ENCODE peak calls at places on chromosome 6, in seven cellular contexts. One of them, this sample, is unnamed.

GRCh38 chr6:53741417-53741816 is 53.4 kb upstream of the LRRC1 start:
- DNase-seq in heart left ventricle: no peak
- DNase-seq in Calu3: no peak
- DNase-seq in upper lobe of right lung: no peak
- DNase-seq in left ventricle myocardium inferior: no peak
- DNase-seq in OCI-LY7: no peak
- DNase-seq in lung: no peak
- DNase-seq in this sample: no peak

GRCh38 chr6:68049562-68049961 is 585.5 kb upstream of the ADGRB3 start:
- DNase-seq in heart left ventricle: no peak
- DNase-seq in Calu3: no peak
- DNase-seq in upper lobe of right lung: no peak
- DNase-seq in left ventricle myocardium inferior: no peak
- DNase-seq in OCI-LY7: no peak
- DNase-seq in lung: no peak
- DNase-seq in this sample: no peak

GRCh38 chr6:111087871-111088667 is 766 bp downstream of the SLC16A10 start:
- DNase-seq in heart left ventricle: no peak
- DNase-seq in Calu3: peak; percentile 31
- DNase-seq in upper lobe of right lung: peak; percentile 71
- DNase-seq in left ventricle myocardium inferior: peak; percentile 19
- DNase-seq in OCI-LY7: no peak
- DNase-seq in lung: peak; percentile 33
- DNase-seq in this sample: peak; percentile 57

GRCh38 chr6:144064402-144064830 is 31.0 kb downstream of the SF3B5 start:
- DNase-seq in heart left ventricle: peak; percentile 36
- DNase-seq in Calu3: peak; percentile 7
- DNase-seq in upper lobe of right lung: peak; percentile 84
- DNase-seq in left ventricle myocardium inferior: peak; percentile 31
- DNase-seq in OCI-LY7: peak; percentile 49
- DNase-seq in lung: peak; percentile 42
- DNase-seq in this sample: peak; percentile 69

GRCh38 chr6:122553697-122554096 is 56.5 kb upstream of the PKIB start:
- DNase-seq in heart left ventricle: no peak
- DNase-seq in Calu3: no peak
- DNase-seq in upper lobe of right lung: no peak
- DNase-seq in left ventricle myocardium inferior: no peak
- DNase-seq in OCI-LY7: no peak
- DNase-seq in lung: no peak
- DNase-seq in this sample: no peak

GRCh38 chr6:125640441-125641150 is 108.8 kb upstream of the HEY2 start:
- DNase-seq in heart left ventricle: no peak
- DNase-seq in Calu3: no peak
- DNase-seq in upper lobe of right lung: no peak
- DNase-seq in left ventricle myocardium inferior: no peak
- DNase-seq in OCI-LY7: no peak
- DNase-seq in lung: no peak
- DNase-seq in this sample: no peak

GRCh38 chr6:30568245-30568644 is 3.0 kb upstream of the ABCF1 start:
- DNase-seq in heart left ventricle: no peak
- DNase-seq in Calu3: peak; percentile 49
- DNase-seq in upper lobe of right lung: no peak
- DNase-seq in left ventricle myocardium inferior: no peak
- DNase-seq in OCI-LY7: no peak
- DNase-seq in lung: no peak
- DNase-seq in this sample: no peak

GRCh38 chr6:122838060-122838780 is 49.2 kb downstream of the SMPDL3A start:
- DNase-seq in heart left ventricle: no peak
- DNase-seq in Calu3: no peak
- DNase-seq in upper lobe of right lung: no peak
- DNase-seq in left ventricle myocardium inferior: no peak
- DNase-seq in OCI-LY7: no peak
- DNase-seq in lung: no peak
- DNase-seq in this sample: no peak

GRCh38 chr6:91155129-91155528 is 568.3 kb upstream of the MAP3K7 start:
- DNase-seq in heart left ventricle: no peak
- DNase-seq in Calu3: no peak
- DNase-seq in upper lobe of right lung: no peak
- DNase-seq in left ventricle myocardium inferior: no peak
- DNase-seq in OCI-LY7: no peak
- DNase-seq in lung: no peak
- DNase-seq in this sample: no peak

GRCh38 chr6:138372711-138373463 is 4.8 kb upstream of the SMIM28 start:
- DNase-seq in heart left ventricle: no peak
- DNase-seq in Calu3: no peak
- DNase-seq in upper lobe of right lung: no peak
- DNase-seq in left ventricle myocardium inferior: no peak
- DNase-seq in OCI-LY7: no peak
- DNase-seq in lung: no peak
- DNase-seq in this sample: no peak

GRCh38 chr6:48048460-48049146 is 62.4 kb downstream of the PTCHD4 start:
- DNase-seq in heart left ventricle: no peak
- DNase-seq in Calu3: no peak
- DNase-seq in upper lobe of right lung: no peak
- DNase-seq in left ventricle myocardium inferior: no peak
- DNase-seq in OCI-LY7: no peak
- DNase-seq in lung: no peak
- DNase-seq in this sample: no peak

GRCh38 chr6:9140861-9141534 is 705.7 kb upstream of the SLC35B3 start:
- DNase-seq in heart left ventricle: no peak
- DNase-seq in Calu3: no peak
- DNase-seq in upper lobe of right lung: no peak
- DNase-seq in left ventricle myocardium inferior: no peak
- DNase-seq in OCI-LY7: no peak
- DNase-seq in lung: no peak
- DNase-seq in this sample: no peak

GRCh38 chr6:2853766-2854393 is 12.2 kb upstream of the SERPINB1 start:
- DNase-seq in heart left ventricle: no peak
- DNase-seq in Calu3: peak; percentile 73
- DNase-seq in upper lobe of right lung: no peak
- DNase-seq in left ventricle myocardium inferior: no peak
- DNase-seq in OCI-LY7: peak; percentile 70
- DNase-seq in lung: no peak
- DNase-seq in this sample: peak; percentile 52

GRCh38 chr6:42453027-42453648 is 1.4 kb upstream of the TRERF1 start:
- DNase-seq in heart left ventricle: peak; percentile 93
- DNase-seq in Calu3: peak; percentile 88
- DNase-seq in upper lobe of right lung: peak; percentile 87
- DNase-seq in left ventricle myocardium inferior: peak; percentile 90
- DNase-seq in OCI-LY7: peak; percentile 88
- DNase-seq in lung: peak; percentile 78
- DNase-seq in this sample: peak; percentile 93

GRCh38 chr6:122289721-122290501 is 109.5 kb upstream of the HSF2 start:
- DNase-seq in heart left ventricle: no peak
- DNase-seq in Calu3: peak; percentile 11
- DNase-seq in upper lobe of right lung: no peak
- DNase-seq in left ventricle myocardium inferior: no peak
- DNase-seq in OCI-LY7: no peak
- DNase-seq in lung: no peak
- DNase-seq in this sample: no peak

GRCh38 chr6:112881027-112881426 is 533.9 kb downstream of the RFPL4B start:
- DNase-seq in heart left ventricle: no peak
- DNase-seq in Calu3: no peak
- DNase-seq in upper lobe of right lung: no peak
- DNase-seq in left ventricle myocardium inferior: no peak
- DNase-seq in OCI-LY7: no peak
- DNase-seq in lung: no peak
- DNase-seq in this sample: no peak
- TF ChIP-seq CTCF in heart left ventricle: no peak
- TF ChIP-seq CTCF in Calu3: no peak
- TF ChIP-seq CTCF in upper lobe of right lung: no peak
- TF ChIP-seq CTCF in left ventricle myocardium inferior: no peak
- TF ChIP-seq CTCF in OCI-LY7: no peak
- TF ChIP-seq CTCF in lung: no peak
- TF ChIP-seq CTCF in this sample: no peak

DNA sequence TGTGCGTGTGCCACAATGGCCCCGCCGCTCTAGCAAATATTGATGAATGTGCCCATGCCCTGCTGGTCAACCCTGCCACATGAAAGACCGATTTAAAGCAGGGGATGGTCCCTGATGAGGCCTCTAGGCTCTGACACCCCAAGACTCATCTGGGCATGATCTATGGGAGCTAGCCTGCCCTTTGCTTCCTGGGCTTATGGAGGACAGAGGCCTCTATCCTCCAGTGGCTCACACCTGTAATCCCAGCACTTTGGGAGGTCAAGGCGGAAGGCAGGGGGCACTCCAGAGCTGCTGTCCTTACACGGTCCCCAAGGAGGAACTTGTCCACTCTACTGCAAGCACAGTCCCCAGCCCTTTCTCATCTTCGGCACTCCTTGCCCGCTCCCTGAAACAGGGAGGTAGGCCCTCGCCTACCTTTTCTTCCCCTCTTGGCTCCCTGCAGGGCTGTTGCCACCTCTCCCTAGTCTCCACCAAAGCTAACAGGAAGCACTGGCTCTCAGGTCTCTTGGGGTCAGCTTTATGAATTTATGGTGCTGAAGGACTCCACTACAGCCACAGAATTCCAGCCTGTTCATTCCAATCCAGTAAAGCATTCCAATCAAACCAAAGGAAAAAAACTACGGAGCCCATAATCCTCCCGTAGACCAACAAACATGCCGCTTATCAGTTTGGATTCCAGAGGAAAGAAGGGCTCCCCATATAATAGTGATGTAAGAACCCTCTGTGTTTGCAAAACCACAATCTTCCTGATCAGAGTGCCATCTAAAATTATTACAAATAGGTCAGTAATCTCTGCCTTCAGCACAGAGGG is 48.7 kb upstream of the FOXQ1 start:
- DNase-seq in heart left ventricle: no peak
- DNase-seq in Calu3: no peak
- DNase-seq in upper lobe of right lung: peak; percentile 76
- DNase-seq in left ventricle myocardium inferior: no peak
- DNase-seq in OCI-LY7: no peak
- DNase-seq in lung: peak; percentile 41
- DNase-seq in this sample: no peak
- TF ChIP-seq CTCF in heart left ventricle: no peak
- TF ChIP-seq CTCF in Calu3: no peak
- TF ChIP-seq CTCF in upper lobe of right lung: peak; percentile 36
- TF ChIP-seq CTCF in left ventricle myocardium inferior: no peak
- TF ChIP-seq CTCF in OCI-LY7: no peak
- TF ChIP-seq CTCF in lung: no peak
- TF ChIP-seq CTCF in this sample: no peak

GRCh38 chr6:45922728-45923351 is 92.8 kb downstream of the CLIC5 start:
- DNase-seq in heart left ventricle: peak; percentile 60
- DNase-seq in Calu3: peak; percentile 52
- DNase-seq in upper lobe of right lung: peak; percentile 71
- DNase-seq in left ventricle myocardium inferior: peak; percentile 44
- DNase-seq in OCI-LY7: peak; percentile 39
- DNase-seq in lung: peak; percentile 66
- DNase-seq in this sample: peak; percentile 61
- TF ChIP-seq CTCF in heart left ventricle: peak; percentile 60
- TF ChIP-seq CTCF in Calu3: peak; percentile 63
- TF ChIP-seq CTCF in upper lobe of right lung: peak; percentile 60
- TF ChIP-seq CTCF in left ventricle myocardium inferior: peak; percentile 73
- TF ChIP-seq CTCF in OCI-LY7: peak; percentile 81
- TF ChIP-seq CTCF in lung: peak; percentile 53
- TF ChIP-seq CTCF in this sample: peak; percentile 64

DNA sequence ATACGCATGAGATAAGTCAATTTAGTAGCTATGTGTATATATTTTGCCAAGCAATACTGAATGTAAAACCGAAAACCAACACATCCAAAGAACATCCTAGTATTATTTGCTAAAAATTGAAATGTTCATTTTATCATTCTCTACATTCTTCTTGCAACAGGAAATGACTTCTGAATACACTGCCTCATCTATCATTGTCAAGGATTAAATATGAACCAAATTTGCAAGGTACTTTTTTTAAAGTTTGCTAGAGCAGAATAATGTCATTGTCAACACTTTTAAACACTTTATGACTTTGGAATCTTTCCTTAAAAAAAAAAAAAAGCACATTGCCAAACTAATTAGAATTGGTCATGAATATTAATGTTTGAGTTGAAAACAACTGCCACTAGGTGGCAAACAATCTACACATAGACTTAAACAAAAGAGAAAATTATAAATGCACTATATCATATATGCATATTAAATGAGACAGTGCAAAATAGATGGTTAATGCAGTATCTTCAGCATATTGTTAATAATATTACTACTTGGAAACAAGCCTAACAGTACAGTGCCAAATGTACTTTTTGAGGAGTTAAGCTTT is 32.5 kb upstream of the TMEM244 start:
- DNase-seq in heart left ventricle: no peak
- DNase-seq in Calu3: no peak
- DNase-seq in upper lobe of right lung: no peak
- DNase-seq in left ventricle myocardium inferior: no peak
- DNase-seq in OCI-LY7: peak; percentile 14
- DNase-seq in lung: no peak
- DNase-seq in this sample: peak; percentile 28
- TF ChIP-seq CTCF in heart left ventricle: no peak
- TF ChIP-seq CTCF in Calu3: peak; percentile 32
- TF ChIP-seq CTCF in upper lobe of right lung: peak; percentile 40
- TF ChIP-seq CTCF in left ventricle myocardium inferior: peak; percentile 36
- TF ChIP-seq CTCF in OCI-LY7: peak; percentile 73
- TF ChIP-seq CTCF in lung: peak; percentile 7
- TF ChIP-seq CTCF in this sample: peak; percentile 14

DNA sequence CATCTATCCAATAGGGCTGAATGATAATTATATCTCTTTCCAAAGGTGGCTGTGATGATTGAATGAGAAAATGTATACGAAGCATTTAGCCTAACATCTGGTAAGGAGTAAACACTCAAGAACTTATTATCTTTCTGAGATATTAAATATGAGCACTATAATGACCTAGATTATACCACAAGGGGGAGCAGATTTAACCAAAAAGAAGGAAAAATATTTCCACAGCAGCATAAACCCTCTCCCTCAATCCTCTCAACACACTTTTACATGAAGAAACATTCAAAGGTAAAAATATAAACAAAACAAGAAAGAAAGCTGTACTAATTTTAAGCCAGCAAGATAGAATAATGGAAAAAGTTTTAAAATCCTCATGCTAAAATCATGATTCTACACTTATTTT is 68.4 kb downstream of the SHPRH start:
- DNase-seq in heart left ventricle: no peak
- DNase-seq in Calu3: no peak
- DNase-seq in upper lobe of right lung: no peak
- DNase-seq in left ventricle myocardium inferior: no peak
- DNase-seq in OCI-LY7: peak; percentile 22
- DNase-seq in lung: no peak
- DNase-seq in this sample: no peak
- TF ChIP-seq CTCF in heart left ventricle: no peak
- TF ChIP-seq CTCF in Calu3: no peak
- TF ChIP-seq CTCF in upper lobe of right lung: no peak
- TF ChIP-seq CTCF in left ventricle myocardium inferior: no peak
- TF ChIP-seq CTCF in OCI-LY7: peak; percentile 75
- TF ChIP-seq CTCF in lung: no peak
- TF ChIP-seq CTCF in this sample: no peak